ENCODE peak calls at places on chromosomes 2 and 18, in six cellular contexts. J is transverse colon; K is upper lobe of right lung; V is lung; A is choroid plexus epithelial cell; M is CD8-positive, alpha-beta T cell. W is an unnamed sample.

GRCh38 chr2:106053116-106053515 is 141.0 kb downstream of the UXS1 start:
- DNase-seq in J (no peak), K (no peak), V (no peak), A (peak), M (no peak), W (no peak)

GRCh38 chr2:169734172-169734847 is 678 bp downstream of the KLHL23 start:
- DNase-seq in J (peak), K (peak), V (no peak), A (peak), M (no peak), W (peak)

GRCh38 chr2:231483398-231484329 is 19.4 kb upstream of the NCL start:
- DNase-seq in J (peak), K (peak), V (peak), A (peak), M (peak), W (peak)

GRCh38 chr18:49859006-49859359 is 45.6 kb upstream of the ACAA2 start:
- DNase-seq in J (peak), K (no peak), V (no peak), A (no peak), M (no peak), W (no peak)

GRCh38 chr18:39620551-39621168 is 2055.1 kb upstream of the CELF4 start:
- DNase-seq in J (no peak), K (no peak), V (no peak), A (peak), M (no peak), W (no peak)

GRCh38 chr18:3885209-3885792 is 435.3 kb downstream of the TGIF1 start:
- DNase-seq in J (no peak), K (no peak), V (no peak), A (no peak), M (no peak), W (peak)

GRCh38 chr2:176178271-176178806 is 10.1 kb upstream of the HOXD1 start:
- DNase-seq in J (peak), K (no peak), V (no peak), A (no peak), M (no peak), W (peak)

GRCh38 chr2:144359684-144360083 is 160.2 kb downstream of the ZEB2 start:
- DNase-seq in J (no peak), K (no peak), V (no peak), A (no peak), M (no peak), W (no peak)

GRCh38 chr2:200742426-200742825 is 69.3 kb upstream of the BZW1 start:
- DNase-seq in J (no peak), K (peak), V (peak), A (peak), M (no peak), W (no peak)

GRCh38 chr18:61748024-61748423 is 144.8 kb downstream of the RNF152 start:
- DNase-seq in J (no peak), K (no peak), V (no peak), A (no peak), M (no peak), W (no peak)

GRCh38 chr18:35933982-35934381 is 38.5 kb upstream of the RMP24 start:
- DNase-seq in J (no peak), K (no peak), V (peak), A (no peak), M (no peak), W (no peak)

GRCh38 chr2:137975280-137976271 is 11.3 kb downstream of the HNMT start:
- DNase-seq in J (no peak), K (no peak), V (no peak), A (no peak), M (no peak), W (no peak)

GRCh38 chr2:58865436-58865835 is 624.3 kb upstream of the FANCL start:
- DNase-seq in J (no peak), K (no peak), V (no peak), A (no peak), M (no peak), W (no peak)

GRCh38 chr2:58866040-58866439 is 624.9 kb upstream of the FANCL start:
- DNase-seq in J (no peak), K (no peak), V (no peak), A (peak), M (no peak), W (no peak)

GRCh38 chr2:58870704-58871103 is 629.6 kb upstream of the FANCL start:
- DNase-seq in J (no peak), K (no peak), V (no peak), A (peak), M (no peak), W (peak)

GRCh38 chr2:58866946-58867345 is 625.8 kb upstream of the FANCL start:
- DNase-seq in J (no peak), K (no peak), V (no peak), A (no peak), M (no peak), W (no peak)

GRCh38 chr2:58866527-58866926 is 625.4 kb upstream of the FANCL start:
- DNase-seq in J (no peak), K (no peak), V (no peak), A (no peak), M (no peak), W (no peak)
- H3K4me3 ChIP-seq in J (no peak), K (no peak), V (no peak), A (no peak), M (no peak), W (no peak)

GRCh38 chr2:178522950-178523595 is 42.8 kb downstream of the PLEKHA3 start:
- DNase-seq in J (peak), K (peak), V (peak), A (peak), M (peak), W (peak)
- TF ChIP-seq CTCF in J (peak), K (peak), V (peak), A (peak), M (peak), W (peak)

DNA sequence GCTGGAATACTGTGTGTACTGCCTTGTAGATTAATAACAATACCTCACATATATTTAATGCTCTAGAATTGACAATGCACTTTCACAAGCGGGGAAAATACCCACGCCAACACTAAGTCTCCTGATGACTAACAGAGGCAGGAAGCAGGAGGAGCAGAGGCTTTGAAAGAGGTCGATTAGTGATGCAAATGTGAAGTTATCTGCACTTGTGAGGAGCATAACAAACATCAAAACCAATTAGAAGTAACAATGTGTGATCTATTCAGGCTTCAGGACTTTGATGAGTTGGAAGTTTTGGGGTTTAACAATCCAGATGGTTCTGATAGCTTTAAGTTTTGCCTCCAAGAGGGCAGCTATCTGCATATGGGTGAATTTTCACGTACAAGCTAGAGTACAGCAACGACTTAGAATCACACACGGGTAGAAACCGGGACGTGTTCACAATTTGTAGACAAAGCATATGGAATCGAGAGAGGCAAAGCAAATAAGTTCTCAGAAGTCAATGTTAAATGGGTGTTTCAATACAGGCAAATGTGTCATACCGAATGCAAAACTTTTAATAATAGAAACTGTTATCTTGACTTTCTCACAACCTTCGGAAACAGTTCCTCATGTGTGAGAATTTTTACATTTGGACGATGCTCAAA is 114.5 kb downstream of the METTL8 start:
- DNase-seq in J (no peak), K (no peak), V (no peak), A (peak), M (peak), W (no peak)
- H3K4me3 ChIP-seq in J (no peak), K (no peak), V (no peak), A (no peak), M (no peak), W (no peak)

GRCh38 chr2:112483047-112483473 is 1.1 kb downstream of the TTL start:
- DNase-seq in J (no peak), K (no peak), V (no peak), A (peak), M (no peak), W (peak)

GRCh38 chr2:112482309-112483046 is 522 bp downstream of the TTL start:
- DNase-seq in J (peak), K (peak), V (peak), A (peak), M (peak), W (peak)

GRCh38 chr2:112481050-112481527 is 867 bp upstream of the TTL start:
- DNase-seq in J (peak), K (peak), V (peak), A (peak), M (peak), W (peak)

GRCh38 chr2:112480540-112481049 is 1.4 kb upstream of the TTL start:
- DNase-seq in J (peak), K (no peak), V (no peak), A (no peak), M (peak), W (no peak)

DNA sequence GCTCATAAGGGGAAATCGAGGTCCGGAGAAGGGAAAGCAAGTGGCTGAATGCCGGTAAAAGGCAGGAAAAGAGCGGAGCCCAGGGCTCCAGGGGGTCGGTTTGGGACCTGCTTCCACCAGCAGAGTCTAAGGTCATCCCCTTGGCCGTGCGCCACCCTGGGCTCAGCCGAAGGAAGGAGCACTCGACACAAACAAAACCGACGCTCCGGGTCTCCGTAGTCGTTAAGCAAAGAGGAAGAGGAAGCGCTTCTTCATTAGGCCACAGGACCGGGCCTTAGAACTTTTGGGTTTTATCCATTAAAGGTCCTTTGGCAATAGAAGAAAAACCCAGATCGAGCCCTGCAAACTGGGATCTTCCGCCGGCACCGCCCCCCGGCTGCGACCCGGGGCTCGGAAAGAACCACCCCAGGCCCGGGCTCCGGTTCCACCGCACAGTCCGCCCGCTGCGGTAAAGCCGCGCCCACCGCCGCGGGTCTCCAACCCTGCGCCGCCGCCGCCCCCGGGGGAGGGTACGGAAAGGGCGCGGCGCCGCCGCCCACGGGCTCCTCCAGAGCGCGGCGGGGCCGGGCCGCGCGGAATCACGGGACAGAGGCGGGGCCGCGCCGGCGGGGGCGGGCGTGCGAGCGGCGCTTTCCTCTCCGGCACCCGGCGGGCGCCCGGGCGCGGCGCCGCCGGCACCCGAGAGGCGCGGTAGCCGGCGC is at the start of gene TTL:
- DNase-seq in J (peak), K (peak), V (peak), A (peak), M (peak), W (peak)
- TF ChIP-seq CTCF in J (no peak), K (no peak), V (no peak), A (no peak), M (no peak), W (no peak)

GRCh38 chr18:28178720-28179119 is 1.8 kb upstream of the CDH2 start:
- DNase-seq in J (no peak), K (no peak), V (no peak), A (peak), M (no peak), W (no peak)

GRCh38 chr18:28185121-28185520 is 8.2 kb upstream of the CDH2 start:
- DNase-seq in J (no peak), K (no peak), V (no peak), A (no peak), M (no peak), W (no peak)

GRCh38 chr18:28177828-28178635 is 1.1 kb upstream of the CDH2 start:
- DNase-seq in J (no peak), K (peak), V (no peak), A (peak), M (no peak), W (no peak)

GRCh38 chr18:28183418-28184078 is 6.6 kb upstream of the CDH2 start:
- DNase-seq in J (no peak), K (no peak), V (no peak), A (peak), M (no peak), W (no peak)

GRCh38 chr18:28181616-28182015 is 4.7 kb upstream of the CDH2 start:
- DNase-seq in J (no peak), K (no peak), V (no peak), A (no peak), M (no peak), W (no peak)
- H3K4me3 ChIP-seq in J (no peak), K (no peak), V (no peak), A (no peak), M (no peak), W (no peak)

GRCh38 chr2:111135910-111136297 is 15.2 kb downstream of the BCL2L11 start:
- DNase-seq in J (no peak), K (no peak), V (peak), A (peak), M (no peak), W (peak)
- TF ChIP-seq CTCF in J (no peak), K (peak), V (no peak), A (peak), M (no peak), W (no peak)

DNA sequence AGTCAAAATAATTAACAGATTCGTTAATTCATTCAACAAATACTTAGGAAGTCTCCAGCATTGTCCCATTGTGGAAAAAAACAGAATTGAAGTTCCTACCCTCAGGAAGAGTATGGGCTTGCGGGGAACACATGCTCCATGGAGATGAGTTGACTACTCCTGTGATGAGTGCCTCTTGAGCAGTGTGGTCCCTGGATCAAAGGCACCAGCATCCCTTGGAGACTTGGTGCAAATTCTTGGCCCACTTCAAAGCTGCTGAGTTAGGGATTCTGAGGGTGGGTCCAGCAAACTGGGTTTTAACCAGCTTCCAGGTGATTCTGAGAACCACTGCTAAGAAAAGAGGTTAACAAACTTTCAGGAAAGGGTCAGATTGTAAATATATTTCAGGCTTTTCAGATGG is 361.6 kb downstream of the MYCN start:
- DNase-seq in J (no peak), K (no peak), V (no peak), A (no peak), M (no peak), W (no peak)
- H3K4me3 ChIP-seq in J (no peak), K (no peak), V (no peak), A (no peak), M (no peak), W (no peak)

GRCh38 chr2:148770047-148770446 is 105.0 kb upstream of the KIF5C start:
- DNase-seq in J (no peak), K (no peak), V (no peak), A (no peak), M (no peak), W (no peak)

DNA sequence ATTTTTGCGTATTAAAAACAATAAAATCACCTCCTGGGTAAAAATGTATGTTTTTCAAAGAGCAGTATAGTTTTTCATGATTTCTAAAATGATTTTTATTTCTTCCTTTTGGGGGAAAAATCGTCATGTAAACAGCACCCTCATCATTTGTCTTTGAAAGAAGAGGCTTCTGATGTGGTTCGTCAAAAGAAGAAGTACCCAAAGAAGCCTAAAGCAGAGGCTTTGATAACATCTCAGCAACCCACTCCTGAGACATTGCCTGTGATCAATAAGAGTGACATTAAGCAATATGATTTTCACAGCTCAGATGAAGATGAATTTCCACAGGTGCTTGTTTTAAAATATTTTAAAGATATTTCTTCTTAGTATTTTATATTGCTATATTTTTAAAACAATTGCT is 110.2 kb upstream of the KIF5C start:
- DNase-seq in J (no peak), K (no peak), V (no peak), A (no peak), M (peak), W (no peak)
- TF ChIP-seq CTCF in J (no peak), K (no peak), V (no peak), A (no peak), M (no peak), W (no peak)